ENCODE peak calls at places on chromosomes 1 and 21, in five cellular contexts. One of them, this sample, is unnamed.
A peak's percentile ranks its signal among the peaks of the same experiment; 100 is the strongest.

GRCh38 chr1:23585321-23586022 is 26.2 kb upstream of the ID3 start:
- DNase-seq in stimulated activated CD4-positive, alpha-beta T cell treated with anti-CD3 and anti-CD28 coated beads, Interleukin-12 subunit alpha, Interleukin-12 subunit beta, amount 100 ng/mL, for 4 hours: no peak
- DNase-seq in GM03348: peak; percentile 89
- DNase-seq in WERI-Rb-1: no peak
- DNase-seq in PC-3: peak; percentile 95
- DNase-seq in this sample: peak; percentile 99

GRCh38 chr1:9448132-9449105 is 90.8 kb upstream of the SLC25A33 start:
- DNase-seq in stimulated activated CD4-positive, alpha-beta T cell treated with anti-CD3 and anti-CD28 coated beads, Interleukin-12 subunit alpha, Interleukin-12 subunit beta, amount 100 ng/mL, for 4 hours: no peak
- DNase-seq in PC-3: no peak
- DNase-seq in WERI-Rb-1: no peak
- DNase-seq in GM03348: no peak
- DNase-seq in this sample: no peak

GRCh38 chr1:95380909-95381308 is 146.9 kb downstream of the RWDD3 start:
- DNase-seq in PC-3: no peak
- DNase-seq in GM03348: no peak
- DNase-seq in WERI-Rb-1: peak; percentile 19
- DNase-seq in stimulated activated CD4-positive, alpha-beta T cell treated with anti-CD3 and anti-CD28 coated beads, Interleukin-12 subunit alpha, Interleukin-12 subunit beta, amount 100 ng/mL, for 4 hours: no peak
- DNase-seq in this sample: no peak

GRCh38 chr1:231404318-231404717 is 17.8 kb downstream of the EGLN1 start:
- DNase-seq in PC-3: no peak
- DNase-seq in stimulated activated CD4-positive, alpha-beta T cell treated with anti-CD3 and anti-CD28 coated beads, Interleukin-12 subunit alpha, Interleukin-12 subunit beta, amount 100 ng/mL, for 4 hours: no peak
- DNase-seq in GM03348: no peak
- DNase-seq in WERI-Rb-1: no peak
- DNase-seq in this sample: no peak

GRCh38 chr1:112852276-112852675 is 103.7 kb downstream of the SLC16A1 start:
- DNase-seq in GM03348: no peak
- DNase-seq in PC-3: no peak
- DNase-seq in stimulated activated CD4-positive, alpha-beta T cell treated with anti-CD3 and anti-CD28 coated beads, Interleukin-12 subunit alpha, Interleukin-12 subunit beta, amount 100 ng/mL, for 4 hours: no peak
- DNase-seq in WERI-Rb-1: no peak
- DNase-seq in this sample: no peak

GRCh38 chr1:33396188-33397124 is 34.4 kb downstream of the PHC2 start:
- DNase-seq in stimulated activated CD4-positive, alpha-beta T cell treated with anti-CD3 and anti-CD28 coated beads, Interleukin-12 subunit alpha, Interleukin-12 subunit beta, amount 100 ng/mL, for 4 hours: no peak
- DNase-seq in GM03348: no peak
- DNase-seq in WERI-Rb-1: no peak
- DNase-seq in PC-3: no peak
- DNase-seq in this sample: no peak

GRCh38 chr1:91171906-91172305 is 150.1 kb upstream of the ZNF644 start:
- DNase-seq in WERI-Rb-1: peak; percentile 50
- DNase-seq in PC-3: no peak
- DNase-seq in stimulated activated CD4-positive, alpha-beta T cell treated with anti-CD3 and anti-CD28 coated beads, Interleukin-12 subunit alpha, Interleukin-12 subunit beta, amount 100 ng/mL, for 4 hours: no peak
- DNase-seq in GM03348: no peak
- DNase-seq in this sample: no peak

GRCh38 chr1:107964397-107965111 is 426 bp downstream of the VAV3 start:
- DNase-seq in stimulated activated CD4-positive, alpha-beta T cell treated with anti-CD3 and anti-CD28 coated beads, Interleukin-12 subunit alpha, Interleukin-12 subunit beta, amount 100 ng/mL, for 4 hours: peak; percentile 16
- DNase-seq in PC-3: no peak
- DNase-seq in GM03348: no peak
- DNase-seq in WERI-Rb-1: peak; percentile 27
- DNase-seq in this sample: peak; percentile 20

GRCh38 chr1:6183520-6183989 is 3.4 kb upstream of the CHD5 start:
- DNase-seq in GM03348: no peak
- DNase-seq in PC-3: peak; percentile 74
- DNase-seq in WERI-Rb-1: no peak
- DNase-seq in stimulated activated CD4-positive, alpha-beta T cell treated with anti-CD3 and anti-CD28 coated beads, Interleukin-12 subunit alpha, Interleukin-12 subunit beta, amount 100 ng/mL, for 4 hours: no peak
- DNase-seq in this sample: no peak

GRCh38 chr21:34372321-34372720 is 3.0 kb upstream of the SMIM11 start:
- DNase-seq in stimulated activated CD4-positive, alpha-beta T cell treated with anti-CD3 and anti-CD28 coated beads, Interleukin-12 subunit alpha, Interleukin-12 subunit beta, amount 100 ng/mL, for 4 hours: no peak
- DNase-seq in GM03348: no peak
- DNase-seq in PC-3: no peak
- DNase-seq in WERI-Rb-1: no peak
- DNase-seq in this sample: no peak

GRCh38 chr1:43552813-43553212 is 22.1 kb downstream of the PTPRF start:
- DNase-seq in PC-3: no peak
- DNase-seq in WERI-Rb-1: no peak
- DNase-seq in GM03348: peak; percentile 84
- DNase-seq in stimulated activated CD4-positive, alpha-beta T cell treated with anti-CD3 and anti-CD28 coated beads, Interleukin-12 subunit alpha, Interleukin-12 subunit beta, amount 100 ng/mL, for 4 hours: no peak
- DNase-seq in this sample: peak; percentile 35

GRCh38 chr1:51433972-51434510 is 85.0 kb downstream of the EPS15 start:
- DNase-seq in WERI-Rb-1: no peak
- DNase-seq in PC-3: no peak
- DNase-seq in stimulated activated CD4-positive, alpha-beta T cell treated with anti-CD3 and anti-CD28 coated beads, Interleukin-12 subunit alpha, Interleukin-12 subunit beta, amount 100 ng/mL, for 4 hours: no peak
- DNase-seq in GM03348: no peak
- DNase-seq in this sample: peak; percentile 3